ENCODE peak calls at places on chromosomes 5 and 9, in five cellular contexts. Z, X, Q, R and A are unnamed samples.

GRCh38 chr9:78958887-78959286 is 612.9 kb upstream of the TLE4 start:
- DNase-seq in Z (no peak), X (peak; percentile 63), Q (no peak), R (no peak), A (no peak)

GRCh38 chr5:172473427-172473826 is 19.1 kb upstream of the SH3PXD2B start:
- DNase-seq in R (no peak), Z (no peak), Q (no peak), X (no peak), A (no peak)

GRCh38 chr9:118809160-118809625 is 560.0 kb downstream of the BRINP1 start:
- DNase-seq in X (peak; percentile 82), R (no peak), Z (no peak), Q (no peak), A (no peak)

GRCh38 chr5:154503698-154504039 is 25.6 kb upstream of the HAND1 start:
- DNase-seq in X (no peak), Q (no peak), R (no peak), Z (no peak), A (no peak)

GRCh38 chr5:107873877-107874276 is 203.1 kb upstream of the EFNA5 start:
- DNase-seq in Q (no peak), R (no peak), X (no peak), Z (no peak), A (no peak)

GRCh38 chr5:109316631-109317030 is 93.1 kb downstream of the PJA2 start:
- DNase-seq in X (no peak), R (no peak), Z (no peak), Q (no peak), A (no peak)

GRCh38 chr9:133140174-133140505 is 19.1 kb upstream of the RALGDS start:
- DNase-seq in R (no peak), X (no peak), Z (no peak), Q (no peak), A (no peak)

GRCh38 chr9:125995006-125995405 is 247.8 kb downstream of the PBX3 start:
- DNase-seq in X (no peak), R (no peak), Q (no peak), Z (no peak), A (no peak)

GRCh38 chr9:2725126-2725525 is 7.8 kb downstream of the KCNV2 start:
- DNase-seq in R (no peak), Z (no peak), X (no peak), Q (no peak), A (no peak)

GRCh38 chr9:99040254-99040653 is 64.7 kb upstream of the TGFBR1 start:
- DNase-seq in Z (no peak), Q (no peak), R (no peak), X (no peak), A (no peak)

GRCh38 chr5:172451771-172452197 is 2.5 kb downstream of the SH3PXD2B start:
- DNase-seq in Z (no peak), X (peak; percentile 32), R (no peak), Q (no peak), A (no peak)

GRCh38 chr5:95861858-95862561 is 39.5 kb upstream of the GLRX start:
- DNase-seq in Q (no peak), X (no peak), R (no peak), Z (no peak), A (no peak)

GRCh38 chr5:79346420-79346824 is 110.5 kb downstream of the JMY start:
- DNase-seq in X (no peak), Q (no peak), Z (no peak), R (no peak), A (no peak)

GRCh38 chr5:57784106-57784505 is 301.5 kb upstream of the ACTBL2 start:
- DNase-seq in Z (no peak), R (no peak), X (no peak), Q (no peak), A (no peak)

GRCh38 chr5:1723476-1723875 is 76.2 kb downstream of the MRPL36 start:
- DNase-seq in R (no peak), X (no peak), Z (no peak), Q (no peak), A (no peak)

GRCh38 chr9:127033059-127033458 is 89.4 kb downstream of the ANGPTL2 start:
- DNase-seq in Q (no peak), X (no peak), R (no peak), Z (no peak), A (no peak)

GRCh38 chr5:51652980-51653379 is 269.7 kb downstream of the ISL1 start:
- DNase-seq in Q (no peak), X (no peak), Z (no peak), R (no peak), A (no peak)

DNA sequence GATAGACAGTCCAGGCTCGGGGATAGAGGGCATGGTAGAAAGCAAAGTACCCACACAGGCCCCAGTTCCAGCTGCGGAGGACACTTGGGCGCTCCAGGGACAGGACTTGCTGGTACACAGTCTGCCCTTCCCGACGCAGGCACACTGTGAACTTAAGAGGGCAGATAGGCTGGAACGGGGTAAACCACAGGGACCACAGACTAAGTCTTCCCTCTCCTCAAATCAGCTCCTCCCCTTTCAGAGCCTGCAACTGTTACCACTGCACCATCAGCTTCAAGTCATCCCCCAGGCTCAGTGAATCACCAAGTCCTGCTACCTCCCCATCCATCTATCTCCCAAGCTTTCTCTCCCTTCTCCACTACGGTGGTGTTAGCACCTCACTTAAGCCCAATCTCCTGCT is 7.3 kb downstream of the GBA2 start:
- DNase-seq in R (no peak), Z (no peak), X (no peak), Q (no peak), A (no peak)
- H3K4me1 ChIP-seq in R (peaks cover 22% of the 10 kb centered on the region), Z (peaks cover 3% of the 10 kb centered on the region), X (peaks cover 9% of the 10 kb centered on the region), Q (no peaks in the 10 kb centered on the region), A (peaks cover 9% of the 10 kb centered on the region)

DNA sequence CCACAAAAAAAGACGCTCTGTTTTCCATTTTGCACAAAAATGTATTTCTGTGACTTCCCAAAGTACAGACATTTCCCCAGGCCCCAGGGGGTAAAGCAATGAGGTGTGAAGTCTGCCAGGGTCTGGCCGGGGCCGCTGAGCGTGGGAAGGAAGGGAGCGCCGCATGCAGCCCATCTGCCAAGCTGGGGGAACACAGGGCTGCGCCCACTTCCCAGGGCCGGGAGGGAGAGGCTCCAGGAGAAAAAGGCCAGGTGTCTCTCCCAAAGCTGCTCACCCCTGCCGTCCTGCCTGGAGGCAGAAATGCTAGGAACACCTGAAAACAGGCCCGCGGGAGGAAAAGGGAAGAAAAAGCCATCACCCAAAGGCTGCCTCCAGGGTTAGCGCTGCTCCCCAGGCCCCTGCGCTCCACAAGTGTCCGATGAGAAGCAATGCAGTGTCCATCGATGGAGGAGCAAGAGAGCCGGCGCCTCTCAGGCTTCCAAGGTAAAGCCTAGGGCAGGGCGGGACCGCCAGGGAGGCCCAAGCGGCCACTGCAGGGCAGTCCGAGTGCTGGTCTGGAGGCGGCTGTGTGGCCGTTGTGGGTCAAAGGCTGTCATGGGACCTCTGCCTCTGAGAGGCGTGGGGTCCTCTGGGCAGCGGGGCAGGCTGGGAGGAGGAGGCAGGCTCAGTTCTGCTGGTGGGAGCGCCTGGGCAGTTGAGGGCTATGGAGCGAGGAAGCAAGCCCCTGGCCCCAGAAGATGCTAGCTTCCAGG is 6.0 kb upstream of the ZDHHC12 start:
- DNase-seq in Q (no peak), Z (no peak), R (no peak), X (no peak), A (no peak)
- H3K4me3 ChIP-seq in Q (no peak overlapping the region), Z (no peak overlapping the region), R (no peak overlapping the region), X (no peak overlapping the region), A (no peak overlapping the region)

GRCh38 chr5:141630570-141631140 is 6.0 kb downstream of the HDAC3 start:
- DNase-seq in Q (no peak), X (no peak), R (no peak), Z (no peak), A (no peak)
- H3K4me1 ChIP-seq in Q (no peaks in the 10 kb centered on the region), X (peaks cover 7% of the 10 kb centered on the region), R (peaks cover 33% of the 10 kb centered on the region), Z (peaks cover 10% of the 10 kb centered on the region), A (peaks cover 14% of the 10 kb centered on the region)

GRCh38 chr5:127228540-127229184 is 61.9 kb upstream of the MEGF10 start:
- DNase-seq in Z (peak; percentile 14), X (peak; percentile 52), R (no peak), Q (no peak), A (no peak)
- H3K4me3 ChIP-seq in Z (peak overlapping the region; percentile 80), X (peak overlapping the region; percentile 74), R (peak overlapping the region; percentile 78), Q (peak overlapping the region; percentile 68), A (peak overlapping the region; percentile 70)

DNA sequence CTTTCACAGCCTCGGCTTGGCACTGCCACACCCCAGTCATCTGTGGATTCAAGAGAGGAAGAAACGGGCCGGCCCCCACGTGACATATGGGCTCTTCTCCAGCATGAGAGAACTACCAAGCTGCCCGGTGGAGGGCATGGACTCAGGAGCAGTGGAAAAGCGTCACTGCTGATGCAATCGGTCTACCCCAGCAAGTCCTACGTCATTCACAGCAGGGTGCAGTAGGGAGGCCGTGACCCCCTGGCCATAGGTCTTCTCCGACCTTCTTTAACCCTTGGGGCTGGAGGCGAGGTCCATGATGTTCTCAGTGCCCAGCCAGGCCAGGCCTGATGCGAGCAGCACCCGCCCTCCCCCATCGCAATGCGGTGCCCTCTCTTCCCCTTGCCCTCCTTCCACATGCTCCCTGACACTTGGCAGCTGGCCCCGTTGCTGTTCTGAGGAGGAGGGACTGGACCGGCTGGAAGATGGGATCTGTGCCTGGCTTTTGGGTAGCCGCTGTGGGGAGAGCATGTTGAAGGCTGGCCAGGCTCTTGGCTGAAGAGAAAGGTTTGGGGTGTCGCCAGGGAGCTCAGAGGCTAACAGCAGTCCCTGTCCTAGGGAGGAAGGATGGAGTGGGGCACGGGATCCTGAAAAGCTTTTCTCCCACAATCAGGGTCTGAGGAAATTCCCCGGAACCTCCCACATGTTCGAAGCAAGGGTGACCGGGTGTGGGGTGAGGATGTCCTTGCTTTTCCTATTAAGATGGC is 89.8 kb downstream of the LIFR start:
- DNase-seq in X (no peak), Z (no peak), R (no peak), Q (peak; percentile 74), A (no peak)
- H3K4me1 ChIP-seq in X (no peaks in the 10 kb centered on the region), Z (peaks cover 29% of the 10 kb centered on the region), R (no peaks in the 10 kb centered on the region), Q (peaks cover 35% of the 10 kb centered on the region), A (no peaks in the 10 kb centered on the region)

DNA sequence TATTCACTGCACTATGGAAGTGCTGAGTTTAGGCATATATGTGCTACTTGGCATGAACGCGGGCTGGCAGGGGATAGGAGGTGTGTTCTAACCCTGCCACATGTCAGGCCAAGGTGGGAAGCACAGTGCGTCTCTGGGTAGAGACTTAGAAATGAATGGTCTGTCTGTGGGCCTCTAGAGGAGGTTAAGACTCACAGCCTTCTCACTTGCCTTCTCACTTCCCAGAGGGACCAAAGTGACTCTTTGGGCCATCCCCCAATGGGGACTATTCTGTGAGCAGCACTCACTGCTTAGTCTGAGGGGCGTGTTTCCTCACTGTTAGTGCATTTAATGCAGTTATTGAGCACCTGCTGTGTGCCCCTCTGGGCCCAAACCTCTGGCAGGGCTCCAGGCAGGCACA is 2.4 kb upstream of the PITX1 start:
- DNase-seq in X (no peak), Z (no peak), R (no peak), Q (no peak), A (no peak)
- H3K4me3 ChIP-seq in X (no peak overlapping the region), Z (no peak overlapping the region), R (no peak overlapping the region), Q (no peak overlapping the region), A (no peak overlapping the region)

DNA sequence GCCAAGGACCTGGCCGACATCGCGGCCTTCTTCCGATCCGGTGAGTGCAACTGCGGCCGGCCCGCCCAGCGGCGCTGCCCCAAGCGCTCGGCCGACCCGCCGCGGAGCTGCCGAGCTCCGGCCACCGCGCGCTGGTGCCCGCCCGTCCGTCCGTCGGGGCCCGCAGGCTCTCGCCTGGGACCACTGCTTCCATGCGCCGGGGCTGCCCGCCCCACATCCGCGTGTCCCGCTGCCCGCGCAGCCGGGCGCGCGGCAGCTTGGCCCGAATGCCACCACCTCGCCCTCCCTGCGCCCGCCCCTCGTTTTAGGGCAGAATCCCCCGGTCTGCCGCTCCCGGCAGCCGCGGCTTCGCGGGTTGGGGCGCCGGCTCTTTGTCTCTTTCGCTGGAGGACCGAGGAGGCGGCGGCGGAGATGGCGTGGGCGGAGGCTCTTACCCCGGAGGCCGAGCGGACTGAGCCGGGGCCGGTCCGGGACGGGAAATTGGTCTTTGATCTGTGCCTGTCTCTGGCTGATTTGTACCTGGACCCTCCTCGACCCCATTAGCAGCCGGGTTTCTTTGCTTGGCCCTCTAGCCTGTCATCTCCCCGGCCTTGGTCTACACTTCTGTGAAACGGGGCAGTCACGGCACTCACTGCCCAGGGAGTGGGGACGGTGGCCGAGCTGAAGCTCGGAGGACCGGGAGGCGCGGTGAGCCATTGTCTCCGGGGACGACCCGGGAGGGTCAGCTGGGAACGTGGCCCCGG is 872 bp downstream of the TRIO start:
- DNase-seq in Z (no peak), R (peak; percentile 14), Q (no peak), X (peak; percentile 52), A (no peak)
- H3K4me1 ChIP-seq in Z (peaks cover 28% of the 10 kb centered on the region), R (peaks cover 11% of the 10 kb centered on the region), Q (peaks cover 13% of the 10 kb centered on the region), X (peaks cover 47% of the 10 kb centered on the region), A (peaks cover 5% of the 10 kb centered on the region)